ENCODE peak calls at places on chromosomes 6 and 20, in seven cellular contexts. One of them, this sample, is unnamed.

GRCh38 chr20:32465092-32465900 is 107.2 kb downstream of the ASXL1 start:
- DNase-seq in K562: no peak
- DNase-seq in body of pancreas: peak; percentile 77
- DNase-seq in psoas muscle: peak; percentile 73
- DNase-seq in left ventricle myocardium inferior: peak; percentile 64
- DNase-seq in adrenal gland: peak; percentile 85
- DNase-seq in heart right ventricle: peak; percentile 67
- DNase-seq in this sample: no peak

GRCh38 chr6:52576054-52576391 is 837 bp downstream of the TRAM2 start:
- DNase-seq in adrenal gland: peak; percentile 32
- DNase-seq in heart right ventricle: no peak
- DNase-seq in left ventricle myocardium inferior: no peak
- DNase-seq in K562: no peak
- DNase-seq in body of pancreas: no peak
- DNase-seq in psoas muscle: no peak
- DNase-seq in this sample: no peak

GRCh38 chr20:11057624-11058023 is 383.8 kb upstream of the JAG1 start:
- DNase-seq in adrenal gland: no peak
- DNase-seq in psoas muscle: no peak
- DNase-seq in K562: no peak
- DNase-seq in heart right ventricle: no peak
- DNase-seq in body of pancreas: no peak
- DNase-seq in left ventricle myocardium inferior: no peak
- DNase-seq in this sample: no peak

GRCh38 chr6:159729598-159729997 is 2.3 kb downstream of the WTAP start:
- DNase-seq in K562: no peak
- DNase-seq in heart right ventricle: no peak
- DNase-seq in psoas muscle: peak; percentile 75
- DNase-seq in adrenal gland: no peak
- DNase-seq in left ventricle myocardium inferior: no peak
- DNase-seq in body of pancreas: no peak
- DNase-seq in this sample: no peak

GRCh38 chr6:65259080-65259479 is 447.9 kb downstream of the EYS start:
- DNase-seq in adrenal gland: no peak
- DNase-seq in K562: no peak
- DNase-seq in left ventricle myocardium inferior: no peak
- DNase-seq in heart right ventricle: no peak
- DNase-seq in psoas muscle: no peak
- DNase-seq in body of pancreas: no peak
- DNase-seq in this sample: no peak

GRCh38 chr6:135938588-135939215 is 87.2 kb downstream of the PDE7B start:
- DNase-seq in adrenal gland: peak; percentile 26
- DNase-seq in K562: peak; percentile 28
- DNase-seq in left ventricle myocardium inferior: peak; percentile 22
- DNase-seq in heart right ventricle: peak; percentile 26
- DNase-seq in body of pancreas: no peak
- DNase-seq in psoas muscle: peak; percentile 68
- DNase-seq in this sample: peak; percentile 61

GRCh38 chr6:28841290-28841689 is 82.5 kb downstream of the TRIM27 start:
- DNase-seq in K562: no peak
- DNase-seq in body of pancreas: no peak
- DNase-seq in left ventricle myocardium inferior: no peak
- DNase-seq in adrenal gland: no peak
- DNase-seq in psoas muscle: no peak
- DNase-seq in heart right ventricle: no peak
- DNase-seq in this sample: peak; percentile 73

GRCh38 chr6:53159558-53159957 is 10.9 kb upstream of the GCM1 start:
- DNase-seq in body of pancreas: no peak
- DNase-seq in adrenal gland: no peak
- DNase-seq in left ventricle myocardium inferior: no peak
- DNase-seq in psoas muscle: no peak
- DNase-seq in K562: no peak
- DNase-seq in heart right ventricle: no peak
- DNase-seq in this sample: no peak

GRCh38 chr6:148761532-148761951 is 14.7 kb downstream of the UST start:
- DNase-seq in K562: no peak
- DNase-seq in adrenal gland: no peak
- DNase-seq in psoas muscle: peak; percentile 52
- DNase-seq in body of pancreas: no peak
- DNase-seq in heart right ventricle: no peak
- DNase-seq in left ventricle myocardium inferior: no peak
- DNase-seq in this sample: peak; percentile 67

GRCh38 chr20:37339208-37339607 is 6.7 kb upstream of the SRC start:
- DNase-seq in K562: no peak
- DNase-seq in body of pancreas: no peak
- DNase-seq in heart right ventricle: no peak
- DNase-seq in left ventricle myocardium inferior: no peak
- DNase-seq in psoas muscle: no peak
- DNase-seq in adrenal gland: no peak
- DNase-seq in this sample: no peak

GRCh38 chr6:90219168-90219985 is 77.3 kb downstream of the BACH2 start:
- DNase-seq in adrenal gland: peak; percentile 22
- DNase-seq in left ventricle myocardium inferior: no peak
- DNase-seq in K562: no peak
- DNase-seq in body of pancreas: peak; percentile 64
- DNase-seq in psoas muscle: peak; percentile 57
- DNase-seq in heart right ventricle: no peak
- DNase-seq in this sample: peak; percentile 64
- H3K4me1 ChIP-seq in adrenal gland: peaks cover 10% of the 10 kb centered on the region
- H3K4me1 ChIP-seq in left ventricle myocardium inferior: peaks cover 41% of the 10 kb centered on the region
- H3K4me1 ChIP-seq in K562: peaks cover 24% of the 10 kb centered on the region
- H3K4me1 ChIP-seq in body of pancreas: peaks cover 56% of the 10 kb centered on the region
- H3K4me1 ChIP-seq in psoas muscle: peaks cover 40% of the 10 kb centered on the region
- H3K4me1 ChIP-seq in heart right ventricle: peaks cover 34% of the 10 kb centered on the region
- H3K4me1 ChIP-seq in this sample: peaks cover 47% of the 10 kb centered on the region

DNA sequence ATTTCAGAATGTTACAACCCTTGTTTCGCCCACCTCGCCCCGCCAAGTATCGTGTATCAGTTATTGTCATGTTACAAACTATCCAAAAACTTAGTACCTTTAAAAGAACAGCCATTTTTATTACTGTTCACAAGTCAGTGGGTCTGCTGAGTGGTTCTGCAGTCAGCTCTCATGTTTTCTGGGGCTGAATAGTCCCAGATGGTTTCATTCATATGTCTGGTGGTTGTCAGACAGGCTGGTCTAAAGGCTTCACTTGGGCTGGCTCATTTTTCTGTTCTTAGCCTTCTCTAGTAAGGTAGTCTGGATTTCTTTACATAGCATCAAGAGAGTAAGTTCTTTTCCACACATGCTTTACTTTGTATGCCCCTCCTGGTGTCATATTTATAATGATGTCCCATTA is 8.6 kb downstream of the ZNF292 start:
- DNase-seq in left ventricle myocardium inferior: no peak
- DNase-seq in heart right ventricle: no peak
- DNase-seq in body of pancreas: no peak
- DNase-seq in K562: no peak
- DNase-seq in psoas muscle: no peak
- DNase-seq in adrenal gland: no peak
- DNase-seq in this sample: no peak
- H3K27ac ChIP-seq in left ventricle myocardium inferior: no peak overlapping the region
- H3K27ac ChIP-seq in heart right ventricle: no peak overlapping the region
- H3K27ac ChIP-seq in body of pancreas: no peak overlapping the region
- H3K27ac ChIP-seq in K562: no peak overlapping the region
- H3K27ac ChIP-seq in psoas muscle: no peak overlapping the region
- H3K27ac ChIP-seq in adrenal gland: no peak overlapping the region
- H3K27ac ChIP-seq in this sample: no peak overlapping the region

GRCh38 chr20:6622041-6622440 is 145.4 kb upstream of the BMP2 start:
- DNase-seq in adrenal gland: no peak
- DNase-seq in body of pancreas: no peak
- DNase-seq in K562: no peak
- DNase-seq in heart right ventricle: no peak
- DNase-seq in psoas muscle: no peak
- DNase-seq in left ventricle myocardium inferior: no peak
- DNase-seq in this sample: no peak

GRCh38 chr20:6630494-6630893 is 137.0 kb upstream of the BMP2 start:
- DNase-seq in psoas muscle: no peak
- DNase-seq in heart right ventricle: no peak
- DNase-seq in left ventricle myocardium inferior: no peak
- DNase-seq in K562: no peak
- DNase-seq in adrenal gland: no peak
- DNase-seq in body of pancreas: no peak
- DNase-seq in this sample: no peak

GRCh38 chr20:6623989-6624388 is 143.5 kb upstream of the BMP2 start:
- DNase-seq in psoas muscle: no peak
- DNase-seq in body of pancreas: no peak
- DNase-seq in adrenal gland: no peak
- DNase-seq in heart right ventricle: no peak
- DNase-seq in left ventricle myocardium inferior: no peak
- DNase-seq in K562: no peak
- DNase-seq in this sample: peak; percentile 79

GRCh38 chr20:6629564-6629963 is 137.9 kb upstream of the BMP2 start:
- DNase-seq in adrenal gland: no peak
- DNase-seq in psoas muscle: no peak
- DNase-seq in body of pancreas: no peak
- DNase-seq in K562: no peak
- DNase-seq in left ventricle myocardium inferior: no peak
- DNase-seq in heart right ventricle: no peak
- DNase-seq in this sample: no peak

GRCh38 chr20:6626805-6627204 is 140.7 kb upstream of the BMP2 start:
- DNase-seq in psoas muscle: no peak
- DNase-seq in adrenal gland: no peak
- DNase-seq in left ventricle myocardium inferior: no peak
- DNase-seq in heart right ventricle: no peak
- DNase-seq in K562: no peak
- DNase-seq in body of pancreas: no peak
- DNase-seq in this sample: peak; percentile 77
- TF ChIP-seq CTCF in psoas muscle: no peak
- TF ChIP-seq CTCF in adrenal gland: no peak
- TF ChIP-seq CTCF in left ventricle myocardium inferior: no peak
- TF ChIP-seq CTCF in heart right ventricle: no peak
- TF ChIP-seq CTCF in K562: no peak
- TF ChIP-seq CTCF in body of pancreas: no peak
- TF ChIP-seq CTCF in this sample: peak; percentile 80

GRCh38 chr6:170572704-170573466 is 11.6 kb downstream of the PDCD2 start:
- DNase-seq in body of pancreas: no peak
- DNase-seq in psoas muscle: no peak
- DNase-seq in left ventricle myocardium inferior: no peak
- DNase-seq in adrenal gland: no peak
- DNase-seq in heart right ventricle: no peak
- DNase-seq in K562: peak; percentile 61
- DNase-seq in this sample: peak; percentile 53
- H3K4me1 ChIP-seq in body of pancreas: no peaks in the 10 kb centered on the region
- H3K4me1 ChIP-seq in psoas muscle: no peaks in the 10 kb centered on the region
- H3K4me1 ChIP-seq in left ventricle myocardium inferior: no peaks in the 10 kb centered on the region
- H3K4me1 ChIP-seq in adrenal gland: no peaks in the 10 kb centered on the region
- H3K4me1 ChIP-seq in heart right ventricle: no peaks in the 10 kb centered on the region
- H3K4me1 ChIP-seq in K562: peaks cover 16% of the 10 kb centered on the region
- H3K4me1 ChIP-seq in this sample: peaks cover 9% of the 10 kb centered on the region

DNA sequence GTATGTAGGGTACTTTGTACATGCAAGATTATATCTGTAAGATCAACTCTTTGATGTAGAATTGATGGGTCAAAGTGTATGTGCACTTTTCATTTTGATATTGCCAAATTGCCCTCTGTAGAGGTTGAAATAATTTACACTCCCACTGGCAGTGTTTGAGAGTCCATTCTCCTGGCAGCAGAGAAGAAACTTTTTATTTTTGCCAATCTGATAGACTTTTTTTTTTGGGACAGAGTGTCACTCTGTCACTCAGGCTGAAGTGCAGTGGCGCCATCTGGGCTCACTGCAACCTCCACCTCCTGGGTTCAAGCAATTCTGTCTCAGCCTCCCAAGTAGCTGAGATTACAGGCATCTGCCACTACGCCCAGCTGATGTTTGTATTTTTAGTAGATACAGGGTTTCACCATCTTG is 199.2 kb downstream of the ZFAND3 start:
- DNase-seq in heart right ventricle: no peak
- DNase-seq in body of pancreas: no peak
- DNase-seq in K562: no peak
- DNase-seq in left ventricle myocardium inferior: no peak
- DNase-seq in adrenal gland: no peak
- DNase-seq in psoas muscle: no peak
- DNase-seq in this sample: no peak
- H3K27ac ChIP-seq in heart right ventricle: no peak overlapping the region
- H3K27ac ChIP-seq in body of pancreas: no peak overlapping the region
- H3K27ac ChIP-seq in K562: no peak overlapping the region
- H3K27ac ChIP-seq in left ventricle myocardium inferior: no peak overlapping the region
- H3K27ac ChIP-seq in adrenal gland: no peak overlapping the region
- H3K27ac ChIP-seq in psoas muscle: no peak overlapping the region
- H3K27ac ChIP-seq in this sample: no peak overlapping the region

DNA sequence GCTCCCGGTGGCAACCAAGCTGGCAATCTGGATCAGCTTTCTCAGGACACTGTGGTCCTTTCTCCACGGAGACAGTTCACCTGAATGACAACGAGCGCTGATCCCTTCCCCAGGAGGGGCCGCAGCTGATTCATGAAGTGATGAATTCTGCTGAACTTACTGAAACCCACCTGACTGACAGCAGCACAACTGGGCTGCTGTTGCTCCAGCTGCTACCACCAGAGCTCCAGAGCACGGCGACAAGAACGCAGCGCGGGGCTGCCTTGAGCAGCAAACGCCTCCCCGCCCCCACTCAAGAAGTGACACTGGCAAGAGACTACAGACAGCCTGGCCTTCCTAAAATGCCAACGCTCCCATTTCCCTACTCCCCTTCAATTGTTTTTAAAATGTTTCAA is 10.0 kb downstream of the PXDC1 start:
- DNase-seq in adrenal gland: no peak
- DNase-seq in body of pancreas: no peak
- DNase-seq in heart right ventricle: no peak
- DNase-seq in K562: no peak
- DNase-seq in left ventricle myocardium inferior: no peak
- DNase-seq in psoas muscle: no peak
- DNase-seq in this sample: no peak
- TF ChIP-seq CTCF in adrenal gland: no peak
- TF ChIP-seq CTCF in body of pancreas: no peak
- TF ChIP-seq CTCF in heart right ventricle: no peak
- TF ChIP-seq CTCF in K562: no peak
- TF ChIP-seq CTCF in left ventricle myocardium inferior: no peak
- TF ChIP-seq CTCF in psoas muscle: no peak
- TF ChIP-seq CTCF in this sample: no peak